ENCODE peak calls at places on chromosomes 13 and 19, in nine cellular contexts. One of them, this sample, is unnamed.

GRCh38 chr19:47523473-47523872 is 8.6 kb upstream of the NAPA start:
- ATAC-seq in Right ventricle myocardium inferior: peak
- ATAC-seq in upper lobe of right lung: peak
- ATAC-seq in K562: no peak
- ATAC-seq in activated CD8-positive, alpha-beta T cell treated with anti-CD3 and anti-CD28 coated beads for 36 hours: no peak
- ATAC-seq in heart left ventricle: no peak
- ATAC-seq in sciatic nerve: no peak
- ATAC-seq in activated CD8-positive, alpha-beta memory T cell treated with anti-CD3 and anti-CD28 coated beads, Interleukin-2, amount 10 ng/mL, durations not matched to agents 7 days and 5 days: no peak
- ATAC-seq in HCT116: no peak
- ATAC-seq in this sample: no peak

GRCh38 chr19:40302224-40303011 is 17.3 kb upstream of the AKT2 start:
- ATAC-seq in Right ventricle myocardium inferior: no peak
- ATAC-seq in upper lobe of right lung: no peak
- ATAC-seq in K562: no peak
- ATAC-seq in activated CD8-positive, alpha-beta T cell treated with anti-CD3 and anti-CD28 coated beads for 36 hours: no peak
- ATAC-seq in heart left ventricle: no peak
- ATAC-seq in sciatic nerve: no peak
- ATAC-seq in activated CD8-positive, alpha-beta memory T cell treated with anti-CD3 and anti-CD28 coated beads, Interleukin-2, amount 10 ng/mL, durations not matched to agents 7 days and 5 days: no peak
- ATAC-seq in HCT116: no peak
- ATAC-seq in this sample: no peak

GRCh38 chr19:2603320-2603719 is 99.2 kb downstream of the GNG7 start:
- ATAC-seq in Right ventricle myocardium inferior: peak
- ATAC-seq in upper lobe of right lung: no peak
- ATAC-seq in K562: no peak
- ATAC-seq in activated CD8-positive, alpha-beta T cell treated with anti-CD3 and anti-CD28 coated beads for 36 hours: no peak
- ATAC-seq in heart left ventricle: peak
- ATAC-seq in sciatic nerve: peak
- ATAC-seq in activated CD8-positive, alpha-beta memory T cell treated with anti-CD3 and anti-CD28 coated beads, Interleukin-2, amount 10 ng/mL, durations not matched to agents 7 days and 5 days: no peak
- ATAC-seq in HCT116: no peak
- ATAC-seq in this sample: peak

GRCh38 chr19:41626877-41627276 is at the start of gene CEACAM4:
- ATAC-seq in Right ventricle myocardium inferior: peak
- ATAC-seq in upper lobe of right lung: peak
- ATAC-seq in K562: no peak
- ATAC-seq in activated CD8-positive, alpha-beta T cell treated with anti-CD3 and anti-CD28 coated beads for 36 hours: no peak
- ATAC-seq in heart left ventricle: no peak
- ATAC-seq in sciatic nerve: peak
- ATAC-seq in activated CD8-positive, alpha-beta memory T cell treated with anti-CD3 and anti-CD28 coated beads, Interleukin-2, amount 10 ng/mL, durations not matched to agents 7 days and 5 days: no peak
- ATAC-seq in HCT116: no peak
- ATAC-seq in this sample: no peak

GRCh38 chr19:17679526-17680234 is 8.5 kb downstream of the UNC13A start:
- ATAC-seq in Right ventricle myocardium inferior: no peak
- ATAC-seq in upper lobe of right lung: no peak
- ATAC-seq in K562: no peak
- ATAC-seq in activated CD8-positive, alpha-beta T cell treated with anti-CD3 and anti-CD28 coated beads for 36 hours: no peak
- ATAC-seq in heart left ventricle: no peak
- ATAC-seq in sciatic nerve: no peak
- ATAC-seq in activated CD8-positive, alpha-beta memory T cell treated with anti-CD3 and anti-CD28 coated beads, Interleukin-2, amount 10 ng/mL, durations not matched to agents 7 days and 5 days: no peak
- ATAC-seq in HCT116: peak
- ATAC-seq in this sample: no peak

GRCh38 chr19:29404951-29405727 is 120.7 kb upstream of the VSTM2B start:
- ATAC-seq in Right ventricle myocardium inferior: peak
- ATAC-seq in upper lobe of right lung: peak
- ATAC-seq in K562: no peak
- ATAC-seq in activated CD8-positive, alpha-beta T cell treated with anti-CD3 and anti-CD28 coated beads for 36 hours: no peak
- ATAC-seq in heart left ventricle: no peak
- ATAC-seq in sciatic nerve: peak
- ATAC-seq in activated CD8-positive, alpha-beta memory T cell treated with anti-CD3 and anti-CD28 coated beads, Interleukin-2, amount 10 ng/mL, durations not matched to agents 7 days and 5 days: no peak
- ATAC-seq in HCT116: no peak
- ATAC-seq in this sample: no peak

GRCh38 chr19:36564391-36564790 is 8.7 kb downstream of the ZNF529 start:
- ATAC-seq in Right ventricle myocardium inferior: no peak
- ATAC-seq in upper lobe of right lung: no peak
- ATAC-seq in K562: no peak
- ATAC-seq in activated CD8-positive, alpha-beta T cell treated with anti-CD3 and anti-CD28 coated beads for 36 hours: no peak
- ATAC-seq in heart left ventricle: no peak
- ATAC-seq in sciatic nerve: no peak
- ATAC-seq in activated CD8-positive, alpha-beta memory T cell treated with anti-CD3 and anti-CD28 coated beads, Interleukin-2, amount 10 ng/mL, durations not matched to agents 7 days and 5 days: no peak
- ATAC-seq in HCT116: no peak
- ATAC-seq in this sample: no peak

GRCh38 chr19:41431426-41432386 is 4.5 kb upstream of the B3GNT8 start:
- ATAC-seq in Right ventricle myocardium inferior: peak
- ATAC-seq in upper lobe of right lung: no peak
- ATAC-seq in K562: no peak
- ATAC-seq in activated CD8-positive, alpha-beta T cell treated with anti-CD3 and anti-CD28 coated beads for 36 hours: no peak
- ATAC-seq in heart left ventricle: peak
- ATAC-seq in sciatic nerve: no peak
- ATAC-seq in activated CD8-positive, alpha-beta memory T cell treated with anti-CD3 and anti-CD28 coated beads, Interleukin-2, amount 10 ng/mL, durations not matched to agents 7 days and 5 days: no peak
- ATAC-seq in HCT116: peak
- ATAC-seq in this sample: no peak

GRCh38 chr13:78786399-78786879 is 127.5 kb upstream of the OBI1 start:
- ATAC-seq in Right ventricle myocardium inferior: no peak
- ATAC-seq in upper lobe of right lung: no peak
- ATAC-seq in K562: no peak
- ATAC-seq in activated CD8-positive, alpha-beta T cell treated with anti-CD3 and anti-CD28 coated beads for 36 hours: no peak
- ATAC-seq in heart left ventricle: no peak
- ATAC-seq in sciatic nerve: no peak
- ATAC-seq in activated CD8-positive, alpha-beta memory T cell treated with anti-CD3 and anti-CD28 coated beads, Interleukin-2, amount 10 ng/mL, durations not matched to agents 7 days and 5 days: no peak
- ATAC-seq in HCT116: no peak
- ATAC-seq in this sample: no peak

GRCh38 chr19:33416307-33417215 is 43.1 kb downstream of the CEBPG start:
- ATAC-seq in Right ventricle myocardium inferior: peak
- ATAC-seq in upper lobe of right lung: peak
- ATAC-seq in K562: peak
- ATAC-seq in activated CD8-positive, alpha-beta T cell treated with anti-CD3 and anti-CD28 coated beads for 36 hours: peak
- ATAC-seq in heart left ventricle: no peak
- ATAC-seq in sciatic nerve: peak
- ATAC-seq in activated CD8-positive, alpha-beta memory T cell treated with anti-CD3 and anti-CD28 coated beads, Interleukin-2, amount 10 ng/mL, durations not matched to agents 7 days and 5 days: peak
- ATAC-seq in HCT116: peak
- ATAC-seq in this sample: peak

GRCh38 chr13:82129281-82129680 is 1753.0 kb downstream of the SLITRK1 start:
- ATAC-seq in Right ventricle myocardium inferior: no peak
- ATAC-seq in upper lobe of right lung: no peak
- ATAC-seq in K562: no peak
- ATAC-seq in activated CD8-positive, alpha-beta T cell treated with anti-CD3 and anti-CD28 coated beads for 36 hours: no peak
- ATAC-seq in heart left ventricle: no peak
- ATAC-seq in sciatic nerve: no peak
- ATAC-seq in activated CD8-positive, alpha-beta memory T cell treated with anti-CD3 and anti-CD28 coated beads, Interleukin-2, amount 10 ng/mL, durations not matched to agents 7 days and 5 days: no peak
- ATAC-seq in HCT116: no peak
- ATAC-seq in this sample: no peak

GRCh38 chr19:29753190-29753933 is 38.3 kb upstream of the C19orf12 start:
- ATAC-seq in Right ventricle myocardium inferior: no peak
- ATAC-seq in upper lobe of right lung: no peak
- ATAC-seq in K562: peak
- ATAC-seq in activated CD8-positive, alpha-beta T cell treated with anti-CD3 and anti-CD28 coated beads for 36 hours: no peak
- ATAC-seq in heart left ventricle: no peak
- ATAC-seq in sciatic nerve: no peak
- ATAC-seq in activated CD8-positive, alpha-beta memory T cell treated with anti-CD3 and anti-CD28 coated beads, Interleukin-2, amount 10 ng/mL, durations not matched to agents 7 days and 5 days: no peak
- ATAC-seq in HCT116: peak
- ATAC-seq in this sample: no peak

GRCh38 chr19:44951179-44952159 is 3.7 kb upstream of the CLPTM1 start:
- ATAC-seq in Right ventricle myocardium inferior: no peak
- ATAC-seq in upper lobe of right lung: peak
- ATAC-seq in K562: peak
- ATAC-seq in activated CD8-positive, alpha-beta T cell treated with anti-CD3 and anti-CD28 coated beads for 36 hours: no peak
- ATAC-seq in heart left ventricle: no peak
- ATAC-seq in sciatic nerve: peak
- ATAC-seq in activated CD8-positive, alpha-beta memory T cell treated with anti-CD3 and anti-CD28 coated beads, Interleukin-2, amount 10 ng/mL, durations not matched to agents 7 days and 5 days: no peak
- ATAC-seq in HCT116: peak
- ATAC-seq in this sample: peak

GRCh38 chr13:38967446-38967845 is 23.2 kb downstream of the STOML3 start:
- ATAC-seq in Right ventricle myocardium inferior: no peak
- ATAC-seq in upper lobe of right lung: no peak
- ATAC-seq in K562: no peak
- ATAC-seq in activated CD8-positive, alpha-beta T cell treated with anti-CD3 and anti-CD28 coated beads for 36 hours: no peak
- ATAC-seq in heart left ventricle: no peak
- ATAC-seq in sciatic nerve: no peak
- ATAC-seq in activated CD8-positive, alpha-beta memory T cell treated with anti-CD3 and anti-CD28 coated beads, Interleukin-2, amount 10 ng/mL, durations not matched to agents 7 days and 5 days: no peak
- ATAC-seq in HCT116: no peak
- ATAC-seq in this sample: no peak

GRCh38 chr13:108269601-108270328 is at the start of gene TNFSF13B:
- ATAC-seq in Right ventricle myocardium inferior: peak
- ATAC-seq in upper lobe of right lung: peak
- ATAC-seq in K562: peak
- ATAC-seq in activated CD8-positive, alpha-beta T cell treated with anti-CD3 and anti-CD28 coated beads for 36 hours: peak
- ATAC-seq in heart left ventricle: peak
- ATAC-seq in sciatic nerve: peak
- ATAC-seq in activated CD8-positive, alpha-beta memory T cell treated with anti-CD3 and anti-CD28 coated beads, Interleukin-2, amount 10 ng/mL, durations not matched to agents 7 days and 5 days: peak
- ATAC-seq in HCT116: no peak
- ATAC-seq in this sample: no peak

GRCh38 chr13:99296270-99296865 is 10.8 kb downstream of the GPR183 start:
- ATAC-seq in Right ventricle myocardium inferior: no peak
- ATAC-seq in upper lobe of right lung: no peak
- ATAC-seq in K562: no peak
- ATAC-seq in activated CD8-positive, alpha-beta T cell treated with anti-CD3 and anti-CD28 coated beads for 36 hours: peak
- ATAC-seq in heart left ventricle: no peak
- ATAC-seq in sciatic nerve: no peak
- ATAC-seq in activated CD8-positive, alpha-beta memory T cell treated with anti-CD3 and anti-CD28 coated beads, Interleukin-2, amount 10 ng/mL, durations not matched to agents 7 days and 5 days: peak
- ATAC-seq in HCT116: no peak
- ATAC-seq in this sample: peak

GRCh38 chr13:107516517-107516916 is 698.8 kb downstream of the LIG4 start:
- ATAC-seq in Right ventricle myocardium inferior: no peak
- ATAC-seq in upper lobe of right lung: no peak
- ATAC-seq in K562: no peak
- ATAC-seq in activated CD8-positive, alpha-beta T cell treated with anti-CD3 and anti-CD28 coated beads for 36 hours: no peak
- ATAC-seq in heart left ventricle: no peak
- ATAC-seq in sciatic nerve: no peak
- ATAC-seq in activated CD8-positive, alpha-beta memory T cell treated with anti-CD3 and anti-CD28 coated beads, Interleukin-2, amount 10 ng/mL, durations not matched to agents 7 days and 5 days: no peak
- ATAC-seq in HCT116: no peak
- ATAC-seq in this sample: no peak

GRCh38 chr19:44164327-44164672 is 600 bp upstream of the ZNF226 start:
- ATAC-seq in Right ventricle myocardium inferior: no peak
- ATAC-seq in upper lobe of right lung: no peak
- ATAC-seq in K562: no peak
- ATAC-seq in activated CD8-positive, alpha-beta T cell treated with anti-CD3 and anti-CD28 coated beads for 36 hours: no peak
- ATAC-seq in heart left ventricle: no peak
- ATAC-seq in sciatic nerve: no peak
- ATAC-seq in activated CD8-positive, alpha-beta memory T cell treated with anti-CD3 and anti-CD28 coated beads, Interleukin-2, amount 10 ng/mL, durations not matched to agents 7 days and 5 days: no peak
- ATAC-seq in HCT116: no peak
- ATAC-seq in this sample: no peak

GRCh38 chr13:113145496-113145895 is 13.0 kb upstream of the PROZ start:
- ATAC-seq in Right ventricle myocardium inferior: no peak
- ATAC-seq in upper lobe of right lung: no peak
- ATAC-seq in K562: no peak
- ATAC-seq in activated CD8-positive, alpha-beta T cell treated with anti-CD3 and anti-CD28 coated beads for 36 hours: peak
- ATAC-seq in heart left ventricle: no peak
- ATAC-seq in sciatic nerve: no peak
- ATAC-seq in activated CD8-positive, alpha-beta memory T cell treated with anti-CD3 and anti-CD28 coated beads, Interleukin-2, amount 10 ng/mL, durations not matched to agents 7 days and 5 days: no peak
- ATAC-seq in HCT116: no peak
- ATAC-seq in this sample: no peak

GRCh38 chr19:45136507-45137178 is 24.1 kb downstream of the NKPD1 start:
- ATAC-seq in Right ventricle myocardium inferior: no peak
- ATAC-seq in upper lobe of right lung: peak
- ATAC-seq in K562: peak
- ATAC-seq in activated CD8-positive, alpha-beta T cell treated with anti-CD3 and anti-CD28 coated beads for 36 hours: no peak
- ATAC-seq in heart left ventricle: no peak
- ATAC-seq in sciatic nerve: no peak
- ATAC-seq in activated CD8-positive, alpha-beta memory T cell treated with anti-CD3 and anti-CD28 coated beads, Interleukin-2, amount 10 ng/mL, durations not matched to agents 7 days and 5 days: no peak
- ATAC-seq in HCT116: no peak
- ATAC-seq in this sample: peak

GRCh38 chr13:112723771-112724170 is 33.9 kb downstream of the ATP11A start:
- ATAC-seq in Right ventricle myocardium inferior: no peak
- ATAC-seq in upper lobe of right lung: no peak
- ATAC-seq in K562: no peak
- ATAC-seq in activated CD8-positive, alpha-beta T cell treated with anti-CD3 and anti-CD28 coated beads for 36 hours: no peak
- ATAC-seq in heart left ventricle: no peak
- ATAC-seq in sciatic nerve: no peak
- ATAC-seq in activated CD8-positive, alpha-beta memory T cell treated with anti-CD3 and anti-CD28 coated beads, Interleukin-2, amount 10 ng/mL, durations not matched to agents 7 days and 5 days: no peak
- ATAC-seq in HCT116: no peak
- ATAC-seq in this sample: no peak

GRCh38 chr19:45150180-45150579 is 10.6 kb downstream of the NKPD1 start:
- ATAC-seq in Right ventricle myocardium inferior: no peak
- ATAC-seq in upper lobe of right lung: no peak
- ATAC-seq in K562: no peak
- ATAC-seq in activated CD8-positive, alpha-beta T cell treated with anti-CD3 and anti-CD28 coated beads for 36 hours: no peak
- ATAC-seq in heart left ventricle: no peak
- ATAC-seq in sciatic nerve: no peak
- ATAC-seq in activated CD8-positive, alpha-beta memory T cell treated with anti-CD3 and anti-CD28 coated beads, Interleukin-2, amount 10 ng/mL, durations not matched to agents 7 days and 5 days: no peak
- ATAC-seq in HCT116: no peak
- ATAC-seq in this sample: no peak

GRCh38 chr13:93984070-93984469 is 495.4 kb downstream of the DCT start:
- ATAC-seq in Right ventricle myocardium inferior: no peak
- ATAC-seq in upper lobe of right lung: no peak
- ATAC-seq in K562: no peak
- ATAC-seq in activated CD8-positive, alpha-beta T cell treated with anti-CD3 and anti-CD28 coated beads for 36 hours: no peak
- ATAC-seq in heart left ventricle: no peak
- ATAC-seq in sciatic nerve: no peak
- ATAC-seq in activated CD8-positive, alpha-beta memory T cell treated with anti-CD3 and anti-CD28 coated beads, Interleukin-2, amount 10 ng/mL, durations not matched to agents 7 days and 5 days: no peak
- ATAC-seq in HCT116: no peak
- ATAC-seq in this sample: no peak

GRCh38 chr13:60970736-60971135 is 444.9 kb downstream of the PCDH20 start:
- ATAC-seq in Right ventricle myocardium inferior: no peak
- ATAC-seq in upper lobe of right lung: no peak
- ATAC-seq in K562: no peak
- ATAC-seq in activated CD8-positive, alpha-beta T cell treated with anti-CD3 and anti-CD28 coated beads for 36 hours: no peak
- ATAC-seq in heart left ventricle: no peak
- ATAC-seq in sciatic nerve: no peak
- ATAC-seq in activated CD8-positive, alpha-beta memory T cell treated with anti-CD3 and anti-CD28 coated beads, Interleukin-2, amount 10 ng/mL, durations not matched to agents 7 days and 5 days: no peak
- ATAC-seq in HCT116: no peak
- ATAC-seq in this sample: no peak

GRCh38 chr19:13503570-13504235 is 2.6 kb downstream of the CACNA1A start:
- ATAC-seq in Right ventricle myocardium inferior: no peak
- ATAC-seq in upper lobe of right lung: no peak
- ATAC-seq in K562: no peak
- ATAC-seq in activated CD8-positive, alpha-beta T cell treated with anti-CD3 and anti-CD28 coated beads for 36 hours: no peak
- ATAC-seq in heart left ventricle: no peak
- ATAC-seq in sciatic nerve: no peak
- ATAC-seq in activated CD8-positive, alpha-beta memory T cell treated with anti-CD3 and anti-CD28 coated beads, Interleukin-2, amount 10 ng/mL, durations not matched to agents 7 days and 5 days: no peak
- ATAC-seq in HCT116: no peak
- ATAC-seq in this sample: no peak

GRCh38 chr19:46916971-46917370 is 56.2 kb downstream of the ARHGAP35 start:
- ATAC-seq in Right ventricle myocardium inferior: no peak
- ATAC-seq in upper lobe of right lung: no peak
- ATAC-seq in K562: no peak
- ATAC-seq in activated CD8-positive, alpha-beta T cell treated with anti-CD3 and anti-CD28 coated beads for 36 hours: peak
- ATAC-seq in heart left ventricle: no peak
- ATAC-seq in sciatic nerve: no peak
- ATAC-seq in activated CD8-positive, alpha-beta memory T cell treated with anti-CD3 and anti-CD28 coated beads, Interleukin-2, amount 10 ng/mL, durations not matched to agents 7 days and 5 days: no peak
- ATAC-seq in HCT116: no peak
- ATAC-seq in this sample: no peak

GRCh38 chr19:1261512-1261862 is 7.6 kb upstream of the CIRBP start:
- ATAC-seq in Right ventricle myocardium inferior: no peak
- ATAC-seq in upper lobe of right lung: no peak
- ATAC-seq in K562: no peak
- ATAC-seq in activated CD8-positive, alpha-beta T cell treated with anti-CD3 and anti-CD28 coated beads for 36 hours: no peak
- ATAC-seq in heart left ventricle: no peak
- ATAC-seq in sciatic nerve: no peak
- ATAC-seq in activated CD8-positive, alpha-beta memory T cell treated with anti-CD3 and anti-CD28 coated beads, Interleukin-2, amount 10 ng/mL, durations not matched to agents 7 days and 5 days: no peak
- ATAC-seq in HCT116: no peak
- ATAC-seq in this sample: no peak

GRCh38 chr13:71046360-71047079 is 820.5 kb downstream of the DACH1 start:
- ATAC-seq in Right ventricle myocardium inferior: no peak
- ATAC-seq in upper lobe of right lung: peak
- ATAC-seq in K562: no peak
- ATAC-seq in activated CD8-positive, alpha-beta T cell treated with anti-CD3 and anti-CD28 coated beads for 36 hours: no peak
- ATAC-seq in heart left ventricle: no peak
- ATAC-seq in sciatic nerve: no peak
- ATAC-seq in activated CD8-positive, alpha-beta memory T cell treated with anti-CD3 and anti-CD28 coated beads, Interleukin-2, amount 10 ng/mL, durations not matched to agents 7 days and 5 days: no peak
- ATAC-seq in HCT116: no peak
- ATAC-seq in this sample: no peak

GRCh38 chr19:46878613-46879375 is 18.0 kb downstream of the ARHGAP35 start:
- ATAC-seq in Right ventricle myocardium inferior: peak
- ATAC-seq in upper lobe of right lung: no peak
- ATAC-seq in K562: peak
- ATAC-seq in activated CD8-positive, alpha-beta T cell treated with anti-CD3 and anti-CD28 coated beads for 36 hours: peak
- ATAC-seq in heart left ventricle: no peak
- ATAC-seq in sciatic nerve: no peak
- ATAC-seq in activated CD8-positive, alpha-beta memory T cell treated with anti-CD3 and anti-CD28 coated beads, Interleukin-2, amount 10 ng/mL, durations not matched to agents 7 days and 5 days: peak
- ATAC-seq in HCT116: peak
- ATAC-seq in this sample: peak

GRCh38 chr19:46967578-46968018 is 52.0 kb upstream of the NPAS1 start:
- ATAC-seq in Right ventricle myocardium inferior: peak
- ATAC-seq in upper lobe of right lung: peak
- ATAC-seq in K562: no peak
- ATAC-seq in activated CD8-positive, alpha-beta T cell treated with anti-CD3 and anti-CD28 coated beads for 36 hours: peak
- ATAC-seq in heart left ventricle: peak
- ATAC-seq in sciatic nerve: peak
- ATAC-seq in activated CD8-positive, alpha-beta memory T cell treated with anti-CD3 and anti-CD28 coated beads, Interleukin-2, amount 10 ng/mL, durations not matched to agents 7 days and 5 days: peak
- ATAC-seq in HCT116: peak
- ATAC-seq in this sample: no peak

This sample was measured in SK-N-SH treated with all-trans-retinoic acid at 6 μM for 48 hours.